ENCODE peak calls at places on chromosomes 5 and 9, in eight cellular contexts. One of them, this sample, is unnamed.

GRCh38 chr5:148125641-148126040 is 42.7 kb upstream of the SPINK14 start:
- DNase-seq in NCI-H1694 treated with DMSO at 0.1 percent for 48 hours: no peak
- DNase-seq in kidney glomerular epithelial cell: no peak
- DNase-seq in posterior cingulate gyrus: no peak
- DNase-seq in amniotic stem cell: no peak
- DNase-seq in foreskin keratinocyte: peak
- DNase-seq in effector memory CD8-positive, alpha-beta T cell: no peak
- DNase-seq in type B pancreatic cell: no peak
- DNase-seq in this sample: no peak

GRCh38 chr9:107467416-107467815 is 22.2 kb downstream of the KLF4 start:
- DNase-seq in NCI-H1694 treated with DMSO at 0.1 percent for 48 hours: no peak
- DNase-seq in kidney glomerular epithelial cell: no peak
- DNase-seq in posterior cingulate gyrus: no peak
- DNase-seq in amniotic stem cell: no peak
- DNase-seq in foreskin keratinocyte: no peak
- DNase-seq in effector memory CD8-positive, alpha-beta T cell: no peak
- DNase-seq in type B pancreatic cell: no peak
- DNase-seq in this sample: no peak

GRCh38 chr5:107640568-107640967 is 30.2 kb downstream of the EFNA5 start:
- DNase-seq in NCI-H1694 treated with DMSO at 0.1 percent for 48 hours: no peak
- DNase-seq in kidney glomerular epithelial cell: no peak
- DNase-seq in posterior cingulate gyrus: no peak
- DNase-seq in amniotic stem cell: no peak
- DNase-seq in foreskin keratinocyte: no peak
- DNase-seq in effector memory CD8-positive, alpha-beta T cell: no peak
- DNase-seq in type B pancreatic cell: no peak
- DNase-seq in this sample: no peak

GRCh38 chr5:132176987-132177386 is 50.7 kb downstream of the P4HA2 start:
- DNase-seq in NCI-H1694 treated with DMSO at 0.1 percent for 48 hours: peak
- DNase-seq in kidney glomerular epithelial cell: peak
- DNase-seq in posterior cingulate gyrus: no peak
- DNase-seq in amniotic stem cell: no peak
- DNase-seq in foreskin keratinocyte: no peak
- DNase-seq in effector memory CD8-positive, alpha-beta T cell: no peak
- DNase-seq in type B pancreatic cell: no peak
- DNase-seq in this sample: no peak

GRCh38 chr9:6931913-6932312 is 174.1 kb downstream of the KDM4C start:
- DNase-seq in NCI-H1694 treated with DMSO at 0.1 percent for 48 hours: no peak
- DNase-seq in kidney glomerular epithelial cell: peak
- DNase-seq in posterior cingulate gyrus: no peak
- DNase-seq in amniotic stem cell: peak
- DNase-seq in foreskin keratinocyte: peak
- DNase-seq in effector memory CD8-positive, alpha-beta T cell: no peak
- DNase-seq in type B pancreatic cell: no peak
- DNase-seq in this sample: no peak

GRCh38 chr9:4167040-4167671 is 132.7 kb downstream of the GLIS3 start:
- DNase-seq in NCI-H1694 treated with DMSO at 0.1 percent for 48 hours: no peak
- DNase-seq in kidney glomerular epithelial cell: no peak
- DNase-seq in posterior cingulate gyrus: no peak
- DNase-seq in amniotic stem cell: peak
- DNase-seq in foreskin keratinocyte: peak
- DNase-seq in effector memory CD8-positive, alpha-beta T cell: no peak
- DNase-seq in type B pancreatic cell: no peak
- DNase-seq in this sample: no peak

GRCh38 chr5:149809919-149810691 is 80.0 kb downstream of the PPARGC1B start:
- DNase-seq in NCI-H1694 treated with DMSO at 0.1 percent for 48 hours: no peak
- DNase-seq in kidney glomerular epithelial cell: no peak
- DNase-seq in posterior cingulate gyrus: no peak
- DNase-seq in amniotic stem cell: no peak
- DNase-seq in foreskin keratinocyte: no peak
- DNase-seq in effector memory CD8-positive, alpha-beta T cell: no peak
- DNase-seq in type B pancreatic cell: no peak
- DNase-seq in this sample: no peak

GRCh38 chr9:124477211-124478013 is 27.2 kb downstream of the ADGRD2 start:
- DNase-seq in NCI-H1694 treated with DMSO at 0.1 percent for 48 hours: no peak
- DNase-seq in kidney glomerular epithelial cell: no peak
- DNase-seq in posterior cingulate gyrus: no peak
- DNase-seq in amniotic stem cell: no peak
- DNase-seq in foreskin keratinocyte: no peak
- DNase-seq in effector memory CD8-positive, alpha-beta T cell: no peak
- DNase-seq in type B pancreatic cell: no peak
- DNase-seq in this sample: no peak

GRCh38 chr5:132202711-132203463 is 24.8 kb downstream of the P4HA2 start:
- DNase-seq in NCI-H1694 treated with DMSO at 0.1 percent for 48 hours: no peak
- DNase-seq in kidney glomerular epithelial cell: no peak
- DNase-seq in posterior cingulate gyrus: no peak
- DNase-seq in amniotic stem cell: no peak
- DNase-seq in foreskin keratinocyte: no peak
- DNase-seq in effector memory CD8-positive, alpha-beta T cell: no peak
- DNase-seq in type B pancreatic cell: no peak
- DNase-seq in this sample: no peak

GRCh38 chr5:43855418-43855817 is 252.4 kb downstream of the NNT start:
- DNase-seq in NCI-H1694 treated with DMSO at 0.1 percent for 48 hours: no peak
- DNase-seq in kidney glomerular epithelial cell: no peak
- DNase-seq in posterior cingulate gyrus: no peak
- DNase-seq in amniotic stem cell: no peak
- DNase-seq in foreskin keratinocyte: no peak
- DNase-seq in effector memory CD8-positive, alpha-beta T cell: no peak
- DNase-seq in type B pancreatic cell: no peak
- DNase-seq in this sample: no peak

GRCh38 chr5:134136221-134136631 is 21.7 kb downstream of the TCF7 start:
- DNase-seq in NCI-H1694 treated with DMSO at 0.1 percent for 48 hours: no peak
- DNase-seq in kidney glomerular epithelial cell: no peak
- DNase-seq in posterior cingulate gyrus: peak
- DNase-seq in amniotic stem cell: no peak
- DNase-seq in foreskin keratinocyte: no peak
- DNase-seq in effector memory CD8-positive, alpha-beta T cell: no peak
- DNase-seq in type B pancreatic cell: peak
- DNase-seq in this sample: peak

GRCh38 chr5:80269991-80270438 is 14.2 kb upstream of the SERINC5 start:
- DNase-seq in NCI-H1694 treated with DMSO at 0.1 percent for 48 hours: no peak
- DNase-seq in kidney glomerular epithelial cell: no peak
- DNase-seq in posterior cingulate gyrus: no peak
- DNase-seq in amniotic stem cell: no peak
- DNase-seq in foreskin keratinocyte: no peak
- DNase-seq in effector memory CD8-positive, alpha-beta T cell: no peak
- DNase-seq in type B pancreatic cell: no peak
- DNase-seq in this sample: no peak

GRCh38 chr9:126423022-126423708 is 96.5 kb downstream of the MVB12B start:
- DNase-seq in NCI-H1694 treated with DMSO at 0.1 percent for 48 hours: no peak
- DNase-seq in kidney glomerular epithelial cell: no peak
- DNase-seq in posterior cingulate gyrus: no peak
- DNase-seq in amniotic stem cell: no peak
- DNase-seq in foreskin keratinocyte: no peak
- DNase-seq in effector memory CD8-positive, alpha-beta T cell: no peak
- DNase-seq in type B pancreatic cell: no peak
- DNase-seq in this sample: no peak

GRCh38 chr5:66171349-66172344 is 27.5 kb downstream of the SREK1 start:
- DNase-seq in NCI-H1694 treated with DMSO at 0.1 percent for 48 hours: peak
- DNase-seq in kidney glomerular epithelial cell: peak
- DNase-seq in posterior cingulate gyrus: no peak
- DNase-seq in amniotic stem cell: peak
- DNase-seq in foreskin keratinocyte: peak
- DNase-seq in effector memory CD8-positive, alpha-beta T cell: peak
- DNase-seq in type B pancreatic cell: no peak
- DNase-seq in this sample: no peak

GRCh38 chr5:53246042-53246836 is 136.7 kb upstream of the MOCS2 start:
- DNase-seq in NCI-H1694 treated with DMSO at 0.1 percent for 48 hours: no peak
- DNase-seq in kidney glomerular epithelial cell: peak
- DNase-seq in posterior cingulate gyrus: no peak
- DNase-seq in amniotic stem cell: peak
- DNase-seq in foreskin keratinocyte: peak
- DNase-seq in effector memory CD8-positive, alpha-beta T cell: no peak
- DNase-seq in type B pancreatic cell: no peak
- DNase-seq in this sample: no peak

GRCh38 chr5:115423541-115423940 is 121.0 kb downstream of the FEM1C start:
- DNase-seq in NCI-H1694 treated with DMSO at 0.1 percent for 48 hours: no peak
- DNase-seq in kidney glomerular epithelial cell: no peak
- DNase-seq in posterior cingulate gyrus: no peak
- DNase-seq in amniotic stem cell: no peak
- DNase-seq in foreskin keratinocyte: no peak
- DNase-seq in effector memory CD8-positive, alpha-beta T cell: no peak
- DNase-seq in type B pancreatic cell: no peak
- DNase-seq in this sample: peak

GRCh38 chr9:129347323-129348120 is 169.5 kb upstream of the IER5L start:
- DNase-seq in NCI-H1694 treated with DMSO at 0.1 percent for 48 hours: no peak
- DNase-seq in kidney glomerular epithelial cell: no peak
- DNase-seq in posterior cingulate gyrus: no peak
- DNase-seq in amniotic stem cell: no peak
- DNase-seq in foreskin keratinocyte: no peak
- DNase-seq in effector memory CD8-positive, alpha-beta T cell: no peak
- DNase-seq in type B pancreatic cell: no peak
- DNase-seq in this sample: no peak

GRCh38 chr9:131733601-131734061 is 6.2 kb downstream of the RAPGEF1 start:
- DNase-seq in NCI-H1694 treated with DMSO at 0.1 percent for 48 hours: peak
- DNase-seq in kidney glomerular epithelial cell: peak
- DNase-seq in posterior cingulate gyrus: no peak
- DNase-seq in amniotic stem cell: peak
- DNase-seq in foreskin keratinocyte: peak
- DNase-seq in effector memory CD8-positive, alpha-beta T cell: peak
- DNase-seq in type B pancreatic cell: no peak
- DNase-seq in this sample: peak

GRCh38 chr5:81044868-81045267 is 84.7 kb downstream of the RASGRF2 start:
- DNase-seq in NCI-H1694 treated with DMSO at 0.1 percent for 48 hours: no peak
- DNase-seq in kidney glomerular epithelial cell: no peak
- DNase-seq in posterior cingulate gyrus: no peak
- DNase-seq in amniotic stem cell: no peak
- DNase-seq in foreskin keratinocyte: no peak
- DNase-seq in effector memory CD8-positive, alpha-beta T cell: no peak
- DNase-seq in type B pancreatic cell: no peak
- DNase-seq in this sample: no peak

GRCh38 chr5:153617190-153617589 is 126.7 kb downstream of the GRIA1 start:
- DNase-seq in NCI-H1694 treated with DMSO at 0.1 percent for 48 hours: no peak
- DNase-seq in kidney glomerular epithelial cell: no peak
- DNase-seq in posterior cingulate gyrus: no peak
- DNase-seq in amniotic stem cell: no peak
- DNase-seq in foreskin keratinocyte: no peak
- DNase-seq in effector memory CD8-positive, alpha-beta T cell: no peak
- DNase-seq in type B pancreatic cell: no peak
- DNase-seq in this sample: no peak

GRCh38 chr5:138282918-138283742 is 8.7 kb upstream of the GFRA3 start:
- DNase-seq in NCI-H1694 treated with DMSO at 0.1 percent for 48 hours: peak
- DNase-seq in kidney glomerular epithelial cell: peak
- DNase-seq in posterior cingulate gyrus: no peak
- DNase-seq in amniotic stem cell: peak
- DNase-seq in foreskin keratinocyte: peak
- DNase-seq in effector memory CD8-positive, alpha-beta T cell: no peak
- DNase-seq in type B pancreatic cell: no peak
- DNase-seq in this sample: no peak

GRCh38 chr5:59503223-59503622 is 390.3 kb downstream of the PDE4D start:
- DNase-seq in NCI-H1694 treated with DMSO at 0.1 percent for 48 hours: no peak
- DNase-seq in kidney glomerular epithelial cell: no peak
- DNase-seq in posterior cingulate gyrus: no peak
- DNase-seq in amniotic stem cell: no peak
- DNase-seq in foreskin keratinocyte: no peak
- DNase-seq in effector memory CD8-positive, alpha-beta T cell: no peak
- DNase-seq in type B pancreatic cell: no peak
- DNase-seq in this sample: no peak

GRCh38 chr5:38722918-38723317 is 122.9 kb upstream of the OSMR start:
- DNase-seq in NCI-H1694 treated with DMSO at 0.1 percent for 48 hours: no peak
- DNase-seq in kidney glomerular epithelial cell: no peak
- DNase-seq in posterior cingulate gyrus: no peak
- DNase-seq in amniotic stem cell: no peak
- DNase-seq in foreskin keratinocyte: no peak
- DNase-seq in effector memory CD8-positive, alpha-beta T cell: no peak
- DNase-seq in type B pancreatic cell: no peak
- DNase-seq in this sample: no peak

This sample was measured in chondrocyte.